ENCODE peak calls at places on chromosomes 5 and 9, in ten cellular contexts. K is A549; M is adrenal gland; X is fibroblast of lung; U is Panc1; H is PC-9; D is vagina; Q is naive thymus-derived CD4-positive, alpha-beta T cell; T is IMR-90; R is WERI-Rb-1. N is an unnamed sample.

GRCh38 chr9:3873818-3874217 is 348.0 kb upstream of the RFX3 start:
- DNase-seq in R (no peak), D (no peak), H (no peak), K (no peak), X (peak; percentile 60), T (peak; percentile 16), U (no peak), Q (no peak), M (no peak), N (no peak)

GRCh38 chr9:113222482-113222841 is 1.1 kb downstream of the SLC31A1 start:
- DNase-seq in M (no peak), T (peak; percentile 22), K (no peak), Q (no peak), U (no peak), H (no peak), X (no peak), R (no peak), D (no peak), N (no peak)

GRCh38 chr5:161720460-161720859 is 34.9 kb downstream of the GABRA6 start:
- DNase-seq in H (no peak), Q (no peak), T (no peak), K (no peak), D (no peak), M (no peak), R (no peak), U (no peak), X (no peak), N (no peak)

GRCh38 chr9:17060450-17060849 is 74.4 kb upstream of the CNTLN start:
- DNase-seq in Q (no peak), U (no peak), X (no peak), T (no peak), R (no peak), D (no peak), H (no peak), K (no peak), M (no peak), N (no peak)

GRCh38 chr9:37602817-37603216 is 10.4 kb upstream of the TOMM5 start:
- DNase-seq in H (peak; percentile 72), M (no peak), T (no peak), R (no peak), K (peak; percentile 16), X (no peak), U (no peak), Q (no peak), D (no peak), N (no peak)

GRCh38 chr9:99083051-99083450 is 21.9 kb upstream of the TGFBR1 start:
- DNase-seq in Q (no peak), X (no peak), D (peak; percentile 42), U (no peak), M (no peak), T (no peak), K (no peak), H (no peak), R (no peak), N (no peak)

GRCh38 chr9:134961331-134962064 is 43.8 kb upstream of the FCN1 start:
- DNase-seq in X (no peak), H (no peak), Q (no peak), K (no peak), D (no peak), U (no peak), M (no peak), R (peak; percentile 6), T (no peak), N (no peak)

GRCh38 chr5:37954561-37954960 is 114.7 kb upstream of the GDNF start:
- DNase-seq in Q (no peak), D (no peak), M (no peak), U (no peak), K (no peak), H (no peak), R (no peak), X (no peak), T (no peak), N (no peak)

GRCh38 chr9:127792417-127793031 is 6.7 kb downstream of the CDK9 start:
- DNase-seq in R (no peak), M (no peak), U (no peak), T (no peak), K (no peak), X (no peak), H (peak; percentile 21), D (no peak), Q (no peak), N (no peak)

GRCh38 chr9:127794001-127794791 is 8.4 kb downstream of the CDK9 start:
- DNase-seq in R (no peak), Q (no peak), U (no peak), M (peak; percentile 33), T (no peak), D (no peak), H (no peak), X (no peak), K (no peak), N (no peak)

GRCh38 chr9:127796225-127796813 is 6.4 kb upstream of the FPGS start:
- DNase-seq in Q (no peak), M (peak; percentile 65), K (no peak), R (no peak), X (peak; percentile 60), D (peak; percentile 90), T (peak; percentile 38), U (no peak), H (no peak), N (no peak)

GRCh38 chr9:127793093-127793708 is 7.4 kb downstream of the CDK9 start:
- DNase-seq in Q (no peak), H (peak; percentile 3), X (no peak), U (no peak), M (no peak), D (peak; percentile 72), T (peak; percentile 62), R (peak; percentile 79), K (no peak), N (no peak)

DNA sequence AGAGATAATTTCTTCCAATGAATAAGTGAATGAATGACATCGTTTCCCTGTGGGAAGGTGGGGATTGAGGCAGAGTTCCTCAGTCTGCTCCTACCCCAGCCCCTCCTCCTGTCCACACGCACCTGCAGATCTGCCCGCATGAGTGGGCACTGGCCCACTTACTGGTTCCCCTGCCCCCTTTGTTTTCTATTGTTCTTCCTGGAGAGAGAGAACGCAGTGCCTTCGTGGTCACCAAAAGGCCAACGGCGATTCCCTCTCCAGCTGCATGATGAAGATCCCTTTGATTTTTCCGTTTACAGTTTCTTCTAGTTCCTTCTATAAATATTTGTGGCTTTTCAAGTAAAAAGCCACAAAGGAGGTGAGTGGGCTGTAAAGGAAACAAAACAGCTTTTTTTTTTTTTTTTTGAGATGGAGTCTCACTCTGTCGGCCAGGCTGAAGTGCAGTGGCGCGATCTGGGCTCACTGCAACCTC is 5.7 kb upstream of the FPGS start:
- DNase-seq in R (no peak), X (peak; percentile 72), K (no peak), U (no peak), H (no peak), T (peak; percentile 65), Q (no peak), D (no peak), M (no peak), N (no peak)
- H3K27ac ChIP-seq in R (no peak overlapping the region), X (no peak overlapping the region), K (no peak overlapping the region), U (no peak overlapping the region), H (no peak overlapping the region), T (no peak overlapping the region), Q (peak overlapping the region; percentile 16), D (peak overlapping the region; percentile 53), M (peak overlapping the region; percentile 58), N (no peak overlapping the region)

DNA sequence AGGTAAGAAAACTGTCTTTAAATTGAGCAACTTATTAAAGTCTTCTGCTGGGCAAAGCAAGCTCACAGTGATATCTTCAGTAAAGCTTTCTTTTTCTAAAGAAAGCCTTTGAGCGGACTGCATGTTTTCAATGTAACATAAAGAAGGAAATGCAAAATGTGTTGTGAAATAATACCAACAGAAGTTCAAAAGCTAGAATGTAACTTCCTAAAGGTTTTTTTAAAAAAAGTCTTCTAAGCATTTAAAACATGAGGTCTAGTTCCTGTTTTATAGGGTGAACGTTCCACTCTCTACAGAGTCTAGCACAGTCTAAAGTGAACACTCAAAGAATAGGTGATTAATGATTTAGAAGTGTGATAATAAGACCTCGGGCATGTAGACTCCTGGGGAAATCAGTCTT is 62.9 kb downstream of the DENND1A start:
- DNase-seq in U (no peak), K (no peak), H (no peak), M (no peak), X (no peak), T (no peak), Q (peak; percentile 48), R (no peak), D (no peak), N (no peak)
- H3K27ac ChIP-seq in U (no peak overlapping the region), K (no peak overlapping the region), H (no peak overlapping the region), M (no peak overlapping the region), X (no peak overlapping the region), T (no peak overlapping the region), Q (no peak overlapping the region), R (no peak overlapping the region), D (no peak overlapping the region), N (no peak overlapping the region)

GRCh38 chr5:953535-954449 is 54.8 kb upstream of the NKD2 start:
- DNase-seq in X (no peak), R (no peak), T (no peak), M (no peak), D (no peak), H (no peak), Q (no peak), U (no peak), K (peak; percentile 42), N (no peak)

GRCh38 chr5:958701-959571 is 49.7 kb upstream of the NKD2 start:
- DNase-seq in T (peak; percentile 54), H (no peak), U (peak; percentile 61), K (peak; percentile 80), D (no peak), M (peak; percentile 10), X (peak; percentile 73), Q (no peak), R (no peak), N (no peak)

GRCh38 chr5:956941-957729 is 51.5 kb upstream of the NKD2 start:
- DNase-seq in Q (peak; percentile 19), R (no peak), H (peak; percentile 63), U (peak; percentile 33), D (no peak), K (peak; percentile 66), X (peak; percentile 93), M (peak; percentile 14), T (peak; percentile 90), N (peak; percentile 17)

GRCh38 chr5:957730-958485 is 50.7 kb upstream of the NKD2 start:
- DNase-seq in T (peak; percentile 9), Q (no peak), M (peak; percentile 7), D (no peak), H (no peak), X (no peak), U (no peak), K (no peak), R (no peak), N (no peak)

GRCh38 chr5:956178-956761 is 52.3 kb upstream of the NKD2 start:
- DNase-seq in R (no peak), D (no peak), M (no peak), K (no peak), U (no peak), T (no peak), X (no peak), H (no peak), Q (no peak), N (no peak)
- H3K27ac ChIP-seq in R (no peak overlapping the region), D (no peak overlapping the region), M (peak overlapping the region; percentile 27), K (peak overlapping the region; percentile 89), U (peak overlapping the region; percentile 85), T (peak overlapping the region; percentile 90), X (peak overlapping the region; percentile 15), H (no peak overlapping the region), Q (no peak overlapping the region), N (no peak overlapping the region)

DNA sequence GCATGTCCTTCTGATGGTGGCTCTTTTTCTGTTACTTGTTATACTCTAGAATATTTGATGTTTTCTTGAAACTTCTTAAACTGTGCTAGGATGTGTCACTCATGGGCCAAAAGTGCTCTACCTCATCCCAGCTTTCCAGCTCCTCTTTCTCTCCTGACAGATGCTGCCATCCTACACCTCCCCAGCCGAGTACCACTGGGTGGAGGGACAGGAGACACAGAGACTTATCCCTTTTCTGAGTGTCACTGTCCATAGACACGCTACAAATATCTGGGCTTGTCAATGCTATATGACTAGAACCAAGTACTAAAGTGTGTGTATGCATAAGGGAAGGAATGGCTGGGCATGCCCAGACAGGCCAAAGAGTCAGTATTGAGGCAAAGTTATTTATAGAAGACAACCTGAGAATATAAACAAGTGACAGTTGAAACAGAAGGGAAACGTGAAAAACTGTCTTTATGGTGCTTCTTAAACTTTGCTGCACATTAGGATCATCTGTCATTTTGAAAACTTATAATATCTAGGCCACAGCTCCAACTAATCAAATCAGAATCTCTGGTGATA is 188.0 kb downstream of the CARTPT start:
- DNase-seq in M (no peak), Q (no peak), X (no peak), D (peak; percentile 65), K (no peak), R (peak; percentile 38), H (no peak), T (no peak), U (no peak), N (no peak)
- H3K27ac ChIP-seq in M (no peak overlapping the region), Q (no peak overlapping the region), X (no peak overlapping the region), D (no peak overlapping the region), K (peak overlapping the region; percentile 51), R (peak overlapping the region; percentile 57), H (no peak overlapping the region), T (peak overlapping the region; percentile 97), U (no peak overlapping the region), N (no peak overlapping the region)